ENCODE peak calls at places on chromosomes 3 and 15, in six cellular contexts. H is H9, R is mesenchymal stem cell, B is neuronal stem cell, Y is H1, Q is IMR-90. T is an unnamed sample.

GRCh38 chr3:70989174-70989573 is 594.4 kb downstream of the FOXP1 start:
- DNase-seq in R (peak; percentile 74), H (no peak), B (no peak), Q (peak; percentile 75), Y (no peak), T (no peak)

GRCh38 chr3:166582231-166582630 is 745.0 kb upstream of the BCHE start:
- DNase-seq in Y (no peak), R (no peak), H (no peak), Q (no peak), B (no peak), T (no peak)

GRCh38 chr3:185560676-185561075 is 8.3 kb upstream of the LIPH start:
- DNase-seq in Y (no peak), B (no peak), Q (no peak), R (no peak), H (no peak), T (no peak)

GRCh38 chr3:17047162-17047561 is 162.4 kb downstream of the PLCL2 start:
- DNase-seq in R (no peak), B (no peak), H (peak; percentile 82), Y (no peak), Q (no peak), T (peak; percentile 35)

GRCh38 chr3:191593486-191593885 is 132.5 kb downstream of the PYDC2 start:
- DNase-seq in Q (no peak), B (no peak), R (no peak), Y (no peak), H (no peak), T (no peak)

GRCh38 chr3:97957617-97958311 is 14.5 kb downstream of the RIOX2 start:
- DNase-seq in B (no peak), R (peak; percentile 77), Q (no peak), H (no peak), Y (no peak), T (peak; percentile 91)

GRCh38 chr3:104279617-104280016 is 1087.1 kb upstream of the ALCAM start:
- DNase-seq in Q (peak; percentile 50), B (no peak), Y (no peak), H (no peak), R (peak; percentile 73), T (no peak)

GRCh38 chr15:51030649-51031316 is 63.9 kb downstream of the TNFAIP8L3 start:
- DNase-seq in B (no peak), H (no peak), R (peak; percentile 77), Q (peak; percentile 92), Y (no peak), T (no peak)

GRCh38 chr3:42500091-42500490 is 2.4 kb upstream of the VIPR1 start:
- DNase-seq in Y (no peak), B (no peak), H (peak; percentile 24), Q (no peak), R (no peak), T (no peak)

GRCh38 chr3:186365202-186365974 is 3.4 kb upstream of the DGKG start:
- DNase-seq in H (no peak), Y (no peak), R (no peak), Q (peak; percentile 4), B (no peak), T (no peak)

GRCh38 chr15:51227967-51228783 is 110.2 kb downstream of the CYP19A1 start:
- DNase-seq in H (no peak), R (peak; percentile 95), Q (peak; percentile 89), Y (peak; percentile 7), B (no peak), T (no peak)

GRCh38 chr3:128619146-128619890 is 31.3 kb downstream of the RPN1 start:
- DNase-seq in B (no peak), R (peak; percentile 95), H (no peak), Y (no peak), Q (peak; percentile 96), T (peak; percentile 69)

GRCh38 chr3:63051920-63052319 is 176.7 kb upstream of the CADPS start:
- DNase-seq in H (no peak), Y (peak; percentile 3), R (no peak), Q (no peak), B (peak; percentile 5), T (no peak)

GRCh38 chr3:138786788-138787276 is 47.9 kb downstream of the PIK3CB start:
- DNase-seq in R (peak; percentile 73), H (no peak), Y (no peak), Q (peak; percentile 50), B (no peak), T (peak; percentile 36)

DNA sequence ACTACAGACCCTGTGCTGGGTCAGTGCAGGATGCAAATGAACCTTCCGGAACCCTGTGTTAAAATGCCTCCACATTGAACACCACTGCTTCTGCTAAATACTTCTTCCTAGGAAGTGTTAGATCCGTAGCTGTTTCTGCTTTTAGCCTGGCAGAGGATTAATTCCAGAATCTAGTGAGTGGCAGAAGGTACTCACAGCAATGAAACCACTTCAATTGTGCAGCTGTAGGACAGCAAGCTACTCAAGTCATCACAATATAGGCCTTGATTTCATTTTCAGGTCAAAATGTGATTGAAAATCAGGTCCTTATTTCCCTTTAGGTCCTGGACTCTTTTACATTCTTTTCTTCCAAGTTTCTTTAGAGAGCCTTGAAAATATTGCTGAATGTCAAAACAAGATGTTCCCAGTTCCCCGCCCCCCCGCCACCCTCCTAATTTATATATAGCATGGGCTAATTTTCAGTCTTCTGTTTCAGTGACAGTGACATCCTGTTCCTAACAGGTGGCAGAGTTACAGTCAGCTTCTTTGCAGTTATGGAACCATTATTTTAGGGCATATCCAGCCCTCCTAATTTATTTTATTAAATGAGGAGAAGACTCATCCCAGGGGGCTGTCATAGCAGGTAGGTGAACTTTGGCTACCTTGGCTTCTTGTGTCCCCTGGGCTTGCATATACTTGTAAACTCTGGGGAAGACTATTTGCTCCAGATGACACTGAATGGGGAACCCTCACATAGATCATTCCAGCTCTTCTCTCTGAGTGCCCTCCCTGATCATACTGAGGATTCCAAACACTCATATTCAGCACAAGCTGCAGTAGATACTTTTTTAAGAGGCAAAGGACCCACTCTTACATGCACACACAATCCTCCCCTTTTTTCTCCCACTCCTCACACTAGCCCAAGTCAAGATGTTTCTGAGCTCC is 28.0 kb upstream of the ARNT2 start:
- DNase-seq in Q (no peak), H (no peak), Y (no peak), B (no peak), R (no peak), T (no peak)
- H4K91ac ChIP-seq in Q (no peak overlapping the region), H (no peak overlapping the region), Y (no peak overlapping the region), B (no peak overlapping the region), R (no peak overlapping the region), T (no peak overlapping the region)

GRCh38 chr15:82972990-82973389 is 13.0 kb upstream of the RAMAC start:
- DNase-seq in R (no peak), Q (no peak), Y (no peak), B (no peak), H (no peak), T (no peak)

GRCh38 chr15:82969353-82969752 is 16.7 kb upstream of the RAMAC start:
- DNase-seq in H (no peak), Y (no peak), R (no peak), B (no peak), Q (no peak), T (no peak)

GRCh38 chr15:82970696-82971095 is 15.3 kb upstream of the RAMAC start:
- DNase-seq in Y (no peak), H (no peak), Q (no peak), B (no peak), R (no peak), T (no peak)

GRCh38 chr15:82970078-82970686 is 15.8 kb upstream of the RAMAC start:
- DNase-seq in R (no peak), H (no peak), Y (no peak), Q (no peak), B (no peak), T (peak; percentile 13)

DNA sequence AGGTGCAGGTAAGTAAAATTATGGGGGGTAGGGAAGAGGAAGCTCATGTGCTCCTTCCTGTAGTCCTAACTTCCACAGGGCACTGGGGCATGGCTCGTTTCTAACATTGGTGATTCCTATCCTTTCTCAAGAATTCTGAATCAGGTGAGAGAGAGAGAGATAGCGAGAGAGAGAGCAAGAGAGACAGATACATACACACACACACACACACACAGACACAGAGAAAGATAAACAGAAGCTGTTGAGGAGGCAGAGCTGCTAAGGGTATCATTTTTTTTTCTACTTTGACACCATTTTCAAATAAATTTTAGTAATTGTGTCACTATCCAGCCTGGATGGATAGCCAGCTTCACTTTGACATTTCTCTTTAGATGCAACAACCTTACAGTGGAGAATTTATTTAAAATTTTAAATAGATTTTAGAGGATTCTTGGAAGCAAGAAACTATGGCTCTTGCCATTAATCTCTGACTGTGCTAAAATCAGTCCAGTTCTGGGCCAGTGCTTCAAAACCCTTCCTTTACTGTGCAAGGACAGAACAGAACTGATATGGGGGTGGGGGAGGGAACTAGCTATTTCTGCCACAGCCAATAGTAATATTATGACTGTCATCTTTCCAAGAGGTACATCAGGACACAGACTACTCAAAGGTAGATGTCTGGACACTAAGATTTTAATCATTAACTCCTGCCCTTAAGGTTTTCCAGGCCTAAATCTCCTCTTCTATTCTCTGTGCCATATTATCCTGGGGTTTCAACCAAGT is 14.6 kb upstream of the RAMAC start:
- DNase-seq in R (no peak), B (no peak), Q (no peak), H (no peak), Y (no peak), T (no peak)
- H3K14ac ChIP-seq in R (no peak overlapping the region), B (no peak overlapping the region), Q (no peak overlapping the region), H (no peak overlapping the region), Y (no peak overlapping the region), T (no peak overlapping the region)

DNA sequence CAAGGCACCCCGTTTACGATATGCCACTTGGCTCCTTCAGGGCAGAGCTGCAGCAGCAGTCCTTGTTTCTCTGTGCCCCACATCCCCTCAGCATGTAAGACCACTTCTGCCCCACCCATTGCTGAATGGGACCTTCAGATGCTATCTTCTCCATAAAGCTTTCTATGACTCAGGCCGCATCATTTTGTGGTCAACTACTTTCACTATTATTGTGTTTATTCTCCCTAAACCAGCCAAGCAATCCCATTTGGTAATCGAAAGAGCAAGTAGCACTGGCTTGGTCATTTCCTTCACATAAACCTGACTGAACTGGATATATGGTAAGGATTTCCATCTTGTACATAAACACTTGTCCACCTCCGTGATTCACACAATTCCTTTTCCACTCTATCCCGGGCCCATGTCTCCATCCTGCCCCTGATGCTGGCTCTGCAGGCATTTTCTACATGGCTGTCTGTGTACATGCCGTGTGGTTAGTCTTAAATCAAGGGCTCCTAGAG is 25.7 kb downstream of the LIPC start:
- DNase-seq in R (peak; percentile 97), Q (peak; percentile 97), Y (no peak), H (no peak), B (no peak), T (no peak)
- H4K91ac ChIP-seq in R (peak overlapping the region; percentile 52), Q (peak overlapping the region; percentile 71), Y (no peak overlapping the region), H (no peak overlapping the region), B (no peak overlapping the region), T (no peak overlapping the region)

GRCh38 chr3:35927441-35927840 is 288.1 kb downstream of the ARPP21 start:
- DNase-seq in Q (no peak), B (no peak), Y (no peak), H (no peak), R (no peak), T (no peak)
- H3K14ac ChIP-seq in Q (no peak overlapping the region), B (no peak overlapping the region), Y (no peak overlapping the region), H (no peak overlapping the region), R (no peak overlapping the region), T (no peak overlapping the region)

GRCh38 chr3:49054344-49054862 is 25.2 kb upstream of the IMPDH2 start:
- DNase-seq in Q (peak; percentile 13), B (no peak), Y (no peak), H (no peak), R (peak; percentile 26), T (no peak)
- H4K91ac ChIP-seq in Q (peak overlapping the region; percentile 47), B (no peak overlapping the region), Y (no peak overlapping the region), H (no peak overlapping the region), R (no peak overlapping the region), T (no peak overlapping the region)

T was measured in trophoblast cell.